ENCODE peak calls at places on chromosomes 7 and 10, in ten cellular contexts. One of them, this sample, is unnamed.
A peak's percentile ranks its signal among the peaks of the same experiment; 100 is the strongest.

GRCh38 chr10:104308439-104308903 is 29.8 kb downstream of the ITPRIP start:
- DNase-seq in left ventricle myocardium inferior: no peak
- DNase-seq in bronchial epithelial cell: no peak
- DNase-seq in lung: no peak
- DNase-seq in esophagus squamous epithelium: no peak
- DNase-seq in adrenal gland: no peak
- DNase-seq in heart right ventricle: no peak
- DNase-seq in HCT116: no peak
- DNase-seq in transverse colon: no peak
- DNase-seq in cardiac fibroblast: no peak
- DNase-seq in this sample: no peak

GRCh38 chr7:12031638-12032037 is 179.5 kb upstream of the TMEM106B start:
- DNase-seq in cardiac fibroblast: peak; percentile 45
- DNase-seq in lung: no peak
- DNase-seq in transverse colon: no peak
- DNase-seq in left ventricle myocardium inferior: no peak
- DNase-seq in HCT116: peak; percentile 36
- DNase-seq in adrenal gland: no peak
- DNase-seq in bronchial epithelial cell: peak; percentile 61
- DNase-seq in heart right ventricle: no peak
- DNase-seq in esophagus squamous epithelium: no peak
- DNase-seq in this sample: no peak

GRCh38 chr10:125190961-125191360 is 30.6 kb upstream of the CTBP2 start:
- DNase-seq in adrenal gland: no peak
- DNase-seq in heart right ventricle: no peak
- DNase-seq in bronchial epithelial cell: no peak
- DNase-seq in HCT116: no peak
- DNase-seq in esophagus squamous epithelium: no peak
- DNase-seq in cardiac fibroblast: no peak
- DNase-seq in transverse colon: no peak
- DNase-seq in lung: no peak
- DNase-seq in left ventricle myocardium inferior: no peak
- DNase-seq in this sample: no peak

GRCh38 chr7:45217358-45217757 is 59.8 kb downstream of the RAMP3 start:
- DNase-seq in lung: no peak
- DNase-seq in cardiac fibroblast: no peak
- DNase-seq in HCT116: no peak
- DNase-seq in bronchial epithelial cell: peak; percentile 15
- DNase-seq in esophagus squamous epithelium: no peak
- DNase-seq in adrenal gland: no peak
- DNase-seq in heart right ventricle: no peak
- DNase-seq in transverse colon: no peak
- DNase-seq in left ventricle myocardium inferior: no peak
- DNase-seq in this sample: no peak

GRCh38 chr7:69817096-69817495 is 218.8 kb downstream of the AUTS2 start:
- DNase-seq in lung: no peak
- DNase-seq in transverse colon: no peak
- DNase-seq in HCT116: no peak
- DNase-seq in adrenal gland: no peak
- DNase-seq in bronchial epithelial cell: no peak
- DNase-seq in left ventricle myocardium inferior: no peak
- DNase-seq in heart right ventricle: no peak
- DNase-seq in esophagus squamous epithelium: no peak
- DNase-seq in cardiac fibroblast: peak; percentile 51
- DNase-seq in this sample: no peak

GRCh38 chr10:113463777-113464176 is 89.1 kb upstream of the HABP2 start:
- DNase-seq in transverse colon: no peak
- DNase-seq in heart right ventricle: no peak
- DNase-seq in left ventricle myocardium inferior: no peak
- DNase-seq in lung: no peak
- DNase-seq in cardiac fibroblast: no peak
- DNase-seq in bronchial epithelial cell: no peak
- DNase-seq in adrenal gland: no peak
- DNase-seq in esophagus squamous epithelium: no peak
- DNase-seq in HCT116: no peak
- DNase-seq in this sample: peak; percentile 26

GRCh38 chr7:32479574-32480200 is 10.5 kb downstream of the LSM5 start:
- DNase-seq in lung: no peak
- DNase-seq in HCT116: peak; percentile 49
- DNase-seq in bronchial epithelial cell: peak; percentile 67
- DNase-seq in left ventricle myocardium inferior: no peak
- DNase-seq in esophagus squamous epithelium: no peak
- DNase-seq in heart right ventricle: no peak
- DNase-seq in adrenal gland: no peak
- DNase-seq in transverse colon: no peak
- DNase-seq in cardiac fibroblast: peak; percentile 77
- DNase-seq in this sample: no peak

GRCh38 chr7:15424468-15424867 is 137.3 kb downstream of the AGMO start:
- DNase-seq in left ventricle myocardium inferior: no peak
- DNase-seq in heart right ventricle: no peak
- DNase-seq in HCT116: no peak
- DNase-seq in cardiac fibroblast: no peak
- DNase-seq in bronchial epithelial cell: no peak
- DNase-seq in lung: no peak
- DNase-seq in transverse colon: no peak
- DNase-seq in adrenal gland: no peak
- DNase-seq in esophagus squamous epithelium: no peak
- DNase-seq in this sample: no peak

GRCh38 chr10:91613411-91614253 is 19.2 kb downstream of the PPP1R3C start:
- DNase-seq in transverse colon: no peak
- DNase-seq in left ventricle myocardium inferior: no peak
- DNase-seq in cardiac fibroblast: peak; percentile 72
- DNase-seq in heart right ventricle: no peak
- DNase-seq in bronchial epithelial cell: peak; percentile 96
- DNase-seq in HCT116: peak; percentile 51
- DNase-seq in adrenal gland: peak; percentile 72
- DNase-seq in lung: no peak
- DNase-seq in esophagus squamous epithelium: no peak
- DNase-seq in this sample: no peak

GRCh38 chr10:91617073-91617580 is 15.7 kb downstream of the PPP1R3C start:
- DNase-seq in esophagus squamous epithelium: no peak
- DNase-seq in lung: no peak
- DNase-seq in transverse colon: no peak
- DNase-seq in HCT116: no peak
- DNase-seq in adrenal gland: no peak
- DNase-seq in cardiac fibroblast: peak; percentile 71
- DNase-seq in bronchial epithelial cell: peak; percentile 90
- DNase-seq in left ventricle myocardium inferior: no peak
- DNase-seq in heart right ventricle: no peak
- DNase-seq in this sample: no peak

GRCh38 chr10:91616124-91616523 is 16.7 kb downstream of the PPP1R3C start:
- DNase-seq in esophagus squamous epithelium: no peak
- DNase-seq in transverse colon: no peak
- DNase-seq in heart right ventricle: no peak
- DNase-seq in adrenal gland: no peak
- DNase-seq in left ventricle myocardium inferior: no peak
- DNase-seq in bronchial epithelial cell: no peak
- DNase-seq in HCT116: no peak
- DNase-seq in lung: no peak
- DNase-seq in cardiac fibroblast: no peak
- DNase-seq in this sample: no peak

GRCh38 chr10:91610919-91611318 is 22.0 kb downstream of the PPP1R3C start:
- DNase-seq in transverse colon: no peak
- DNase-seq in esophagus squamous epithelium: no peak
- DNase-seq in left ventricle myocardium inferior: no peak
- DNase-seq in cardiac fibroblast: no peak
- DNase-seq in adrenal gland: no peak
- DNase-seq in heart right ventricle: no peak
- DNase-seq in HCT116: no peak
- DNase-seq in bronchial epithelial cell: no peak
- DNase-seq in lung: no peak
- DNase-seq in this sample: no peak

GRCh38 chr10:91614254-91614624 is 18.6 kb downstream of the PPP1R3C start:
- DNase-seq in transverse colon: no peak
- DNase-seq in adrenal gland: no peak
- DNase-seq in left ventricle myocardium inferior: no peak
- DNase-seq in heart right ventricle: no peak
- DNase-seq in cardiac fibroblast: peak; percentile 74
- DNase-seq in HCT116: no peak
- DNase-seq in bronchial epithelial cell: no peak
- DNase-seq in esophagus squamous epithelium: no peak
- DNase-seq in lung: no peak
- DNase-seq in this sample: no peak
- H3K4me3 ChIP-seq in transverse colon: no peak overlapping the region
- H3K4me3 ChIP-seq in adrenal gland: no peak overlapping the region
- H3K4me3 ChIP-seq in left ventricle myocardium inferior: no peak overlapping the region
- H3K4me3 ChIP-seq in heart right ventricle: no peak overlapping the region
- H3K4me3 ChIP-seq in cardiac fibroblast: no peak overlapping the region
- H3K4me3 ChIP-seq in HCT116: no peak overlapping the region
- H3K4me3 ChIP-seq in bronchial epithelial cell: no peak overlapping the region
- H3K4me3 ChIP-seq in esophagus squamous epithelium: no peak overlapping the region
- H3K4me3 ChIP-seq in lung: no peak overlapping the region
- H3K4me3 ChIP-seq in this sample: no peak overlapping the region

DNA sequence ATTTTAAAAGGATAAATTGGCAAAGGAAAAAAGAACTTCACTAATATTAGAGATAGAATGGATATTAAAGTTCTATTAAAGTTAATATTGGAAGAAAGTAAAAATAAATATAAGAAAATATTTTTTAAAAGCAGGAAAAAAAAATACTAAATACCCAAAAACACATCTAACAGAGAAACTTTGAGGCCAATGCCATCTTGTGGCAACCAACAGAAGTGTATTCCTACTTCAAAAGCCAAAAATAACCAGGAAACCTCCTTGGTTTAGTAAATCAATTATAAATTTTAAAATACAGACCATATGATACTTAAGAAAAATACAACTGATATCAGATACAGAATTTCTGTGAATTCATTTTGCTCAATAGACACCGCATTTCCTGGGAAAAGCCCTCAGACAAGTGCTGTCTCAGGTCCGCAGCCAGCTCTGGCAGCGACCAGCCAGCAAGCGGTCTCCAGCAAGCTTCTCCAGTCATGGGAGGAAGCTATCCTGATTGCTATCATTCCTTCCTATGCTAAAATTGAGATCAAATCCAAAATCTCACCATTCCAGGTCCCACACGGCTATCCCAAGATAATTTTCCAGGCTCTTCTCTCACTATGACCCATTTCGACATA is 65.3 kb downstream of the LMBR1 start:
- DNase-seq in cardiac fibroblast: peak; percentile 48
- DNase-seq in heart right ventricle: no peak
- DNase-seq in left ventricle myocardium inferior: no peak
- DNase-seq in adrenal gland: no peak
- DNase-seq in transverse colon: no peak
- DNase-seq in lung: no peak
- DNase-seq in HCT116: peak; percentile 8
- DNase-seq in bronchial epithelial cell: peak; percentile 24
- DNase-seq in esophagus squamous epithelium: no peak
- DNase-seq in this sample: no peak
- TF ChIP-seq CTCF in cardiac fibroblast: peak; percentile 63
- TF ChIP-seq CTCF in heart right ventricle: peak; percentile 43
- TF ChIP-seq CTCF in left ventricle myocardium inferior: peak; percentile 61
- TF ChIP-seq CTCF in adrenal gland: peak; percentile 62
- TF ChIP-seq CTCF in transverse colon: peak; percentile 33
- TF ChIP-seq CTCF in lung: no peak
- TF ChIP-seq CTCF in HCT116: peak; percentile 37
- TF ChIP-seq CTCF in bronchial epithelial cell: peak; percentile 10
- TF ChIP-seq CTCF in esophagus squamous epithelium: no peak
- TF ChIP-seq CTCF in this sample: peak; percentile 59

DNA sequence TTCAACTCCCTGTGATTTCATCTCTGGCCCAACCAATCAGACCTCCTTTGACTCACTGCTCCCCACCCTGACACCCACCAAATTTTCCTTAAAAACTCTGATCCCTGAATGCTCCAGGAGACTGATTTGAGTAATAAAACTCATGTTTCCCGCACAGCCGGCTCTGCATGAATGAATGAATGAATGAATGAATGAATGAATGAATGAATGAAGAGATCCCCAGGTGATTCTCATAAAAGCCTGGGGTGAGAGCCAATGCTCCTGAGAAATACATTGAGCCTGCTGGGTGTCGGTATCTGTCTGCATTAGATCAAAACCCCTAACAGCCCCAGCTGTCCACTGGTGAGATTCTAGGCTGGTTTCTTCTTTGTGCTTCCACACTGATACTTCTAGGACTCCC is 58.7 kb downstream of the HTR7 start:
- DNase-seq in lung: no peak
- DNase-seq in HCT116: no peak
- DNase-seq in transverse colon: no peak
- DNase-seq in left ventricle myocardium inferior: no peak
- DNase-seq in esophagus squamous epithelium: no peak
- DNase-seq in heart right ventricle: no peak
- DNase-seq in cardiac fibroblast: no peak
- DNase-seq in bronchial epithelial cell: no peak
- DNase-seq in adrenal gland: no peak
- DNase-seq in this sample: no peak
- H3K4me3 ChIP-seq in lung: no peak overlapping the region
- H3K4me3 ChIP-seq in HCT116: no peak overlapping the region
- H3K4me3 ChIP-seq in transverse colon: no peak overlapping the region
- H3K4me3 ChIP-seq in left ventricle myocardium inferior: no peak overlapping the region
- H3K4me3 ChIP-seq in esophagus squamous epithelium: no peak overlapping the region
- H3K4me3 ChIP-seq in heart right ventricle: no peak overlapping the region
- H3K4me3 ChIP-seq in cardiac fibroblast: no peak overlapping the region
- H3K4me3 ChIP-seq in bronchial epithelial cell: no peak overlapping the region
- H3K4me3 ChIP-seq in adrenal gland: no peak overlapping the region
- H3K4me3 ChIP-seq in this sample: no peak overlapping the region

GRCh38 chr7:123154231-123154860 is 45.4 kb downstream of the SLC13A1 start:
- DNase-seq in left ventricle myocardium inferior: peak; percentile 28
- DNase-seq in esophagus squamous epithelium: no peak
- DNase-seq in bronchial epithelial cell: peak; percentile 91
- DNase-seq in transverse colon: peak; percentile 80
- DNase-seq in lung: peak; percentile 70
- DNase-seq in heart right ventricle: no peak
- DNase-seq in HCT116: peak; percentile 90
- DNase-seq in cardiac fibroblast: peak; percentile 85
- DNase-seq in adrenal gland: peak; percentile 74
- DNase-seq in this sample: peak; percentile 75
- TF ChIP-seq CTCF in left ventricle myocardium inferior: peak; percentile 88
- TF ChIP-seq CTCF in esophagus squamous epithelium: peak; percentile 61
- TF ChIP-seq CTCF in bronchial epithelial cell: peak; percentile 73
- TF ChIP-seq CTCF in transverse colon: peak; percentile 72
- TF ChIP-seq CTCF in lung: peak; percentile 64
- TF ChIP-seq CTCF in heart right ventricle: peak; percentile 78
- TF ChIP-seq CTCF in HCT116: peak; percentile 58
- TF ChIP-seq CTCF in cardiac fibroblast: peak; percentile 70
- TF ChIP-seq CTCF in adrenal gland: peak; percentile 89
- TF ChIP-seq CTCF in this sample: peak; percentile 81

DNA sequence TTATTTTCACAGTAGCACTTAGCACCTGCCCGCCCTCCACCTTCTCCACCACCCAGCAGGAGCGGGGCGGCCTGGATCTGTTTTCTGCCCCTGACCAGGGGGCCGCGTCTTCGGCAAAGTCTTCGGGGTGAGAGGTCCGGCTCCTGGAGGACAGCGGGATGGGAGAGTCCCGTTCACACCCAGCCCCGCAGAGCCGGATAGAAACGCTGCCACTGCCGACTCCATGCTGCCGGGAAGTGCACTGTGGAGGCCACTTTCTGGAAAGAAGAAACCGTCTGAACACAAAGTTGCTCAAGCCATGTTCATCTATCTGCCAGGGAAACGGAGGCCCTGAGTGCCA is 14.5 kb upstream of the ZNF273 start:
- DNase-seq in heart right ventricle: no peak
- DNase-seq in HCT116: no peak
- DNase-seq in left ventricle myocardium inferior: no peak
- DNase-seq in adrenal gland: no peak
- DNase-seq in esophagus squamous epithelium: no peak
- DNase-seq in cardiac fibroblast: no peak
- DNase-seq in lung: no peak
- DNase-seq in bronchial epithelial cell: no peak
- DNase-seq in transverse colon: no peak
- DNase-seq in this sample: no peak
- H3K4me3 ChIP-seq in heart right ventricle: peak overlapping the region; percentile 51
- H3K4me3 ChIP-seq in HCT116: no peak overlapping the region
- H3K4me3 ChIP-seq in left ventricle myocardium inferior: peak overlapping the region; percentile 70
- H3K4me3 ChIP-seq in adrenal gland: no peak overlapping the region
- H3K4me3 ChIP-seq in esophagus squamous epithelium: peak overlapping the region; percentile 48
- H3K4me3 ChIP-seq in cardiac fibroblast: peak overlapping the region; percentile 43
- H3K4me3 ChIP-seq in lung: peak overlapping the region; percentile 36
- H3K4me3 ChIP-seq in bronchial epithelial cell: peak overlapping the region; percentile 34
- H3K4me3 ChIP-seq in transverse colon: peak overlapping the region; percentile 55
- H3K4me3 ChIP-seq in this sample: no peak overlapping the region